ENCODE peak calls at places on chromosomes 7 and 10, in six cellular contexts. X is T follicular helper cell, O is NCI-H1105 treated with DMSO at 0.1 percent for 48 hours, I is NCI-H1436, K is NCI-H187 treated with DMSO at 0.1 percent for 48 hours, H is Kasumi-1. F is an unnamed sample.

GRCh38 chr7:130361681-130362080 is 17.1 kb downstream of the CPA5 start:
- DNase-seq in I (no peak), X (no peak), H (no peak), K (no peak), O (no peak), F (peak)

GRCh38 chr10:85995791-85996190 is 370.8 kb downstream of the GRID1 start:
- DNase-seq in X (no peak), O (peak), H (peak), I (peak), K (no peak), F (no peak)

GRCh38 chr7:149071641-149072437 is 18.7 kb downstream of the ZNF786 start:
- DNase-seq in H (peak), I (no peak), X (peak), K (no peak), O (no peak), F (no peak)

GRCh38 chr10:3779146-3779707 is 5.8 kb downstream of the KLF6 start:
- DNase-seq in K (no peak), O (no peak), H (no peak), I (no peak), X (no peak), F (no peak)

GRCh38 chr7:20331231-20331880 is 656 bp downstream of the ITGB8 start:
- DNase-seq in K (no peak), X (no peak), H (no peak), I (peak), O (peak), F (peak)

GRCh38 chr7:105662998-105663397 is 81.7 kb upstream of the EFCAB10 start:
- DNase-seq in I (no peak), O (peak), K (no peak), H (no peak), X (no peak), F (no peak)

GRCh38 chr7:116977172-116977571 is 23.9 kb downstream of the ST7 start:
- DNase-seq in O (no peak), I (no peak), X (no peak), H (no peak), K (no peak), F (no peak)

GRCh38 chr10:13051126-13051694 is 48.8 kb upstream of the OPTN start:
- DNase-seq in K (no peak), X (no peak), O (no peak), H (no peak), I (no peak), F (no peak)

GRCh38 chr10:101818958-101819633 is 852 bp upstream of the OGA start:
- DNase-seq in I (peak), X (no peak), K (no peak), H (peak), O (no peak), F (no peak)

GRCh38 chr7:150444674-150445365 is 5.6 kb upstream of the GIMAP8 start:
- DNase-seq in K (no peak), O (no peak), X (no peak), I (no peak), H (no peak), F (no peak)

GRCh38 chr7:87600130-87601124 is at the start of gene ABCB1:
- DNase-seq in H (peak), I (no peak), K (no peak), X (peak), O (peak), F (peak)

GRCh38 chr10:91579351-91579985 is 53.4 kb downstream of the PPP1R3C start:
- DNase-seq in X (no peak), H (no peak), K (no peak), O (no peak), I (no peak), F (no peak)

GRCh38 chr7:116433246-116433645 is 66.3 kb upstream of the CAV2 start:
- DNase-seq in H (no peak), O (no peak), I (no peak), K (no peak), X (no peak), F (no peak)

GRCh38 chr10:6563075-6563474 is 17.0 kb downstream of the PRKCQ start:
- DNase-seq in O (no peak), H (no peak), K (no peak), I (no peak), X (no peak), F (no peak)

GRCh38 chr7:79064187-79064823 is 389.2 kb downstream of the MAGI2 start:
- DNase-seq in K (no peak), H (no peak), O (no peak), I (no peak), X (no peak), F (no peak)

GRCh38 chr7:75937958-75938786 is 23.2 kb downstream of the POR start:
- DNase-seq in O (no peak), I (no peak), K (no peak), X (no peak), H (no peak), F (peak)

GRCh38 chr7:31488562-31489203 is 25.2 kb upstream of the ITPRID1 start:
- DNase-seq in H (peak), O (no peak), I (no peak), K (peak), X (no peak), F (no peak)

GRCh38 chr7:127362364-127363027 is 30.0 kb downstream of the ZNF800 start:
- DNase-seq in H (no peak), I (no peak), X (no peak), K (no peak), O (no peak), F (no peak)

GRCh38 chr7:87599336-87599735 is 1.3 kb downstream of the ABCB1 start:
- DNase-seq in O (no peak), X (no peak), I (no peak), K (no peak), H (peak), F (no peak)

GRCh38 chr7:151382079-151382885 is 27.6 kb downstream of the WDR86 start:
- DNase-seq in H (no peak), I (no peak), K (no peak), O (peak), X (peak), F (peak)

GRCh38 chr7:7416031-7416968 is 119.4 kb downstream of the COL28A1 start:
- DNase-seq in I (no peak), O (no peak), H (no peak), K (no peak), X (no peak), F (no peak)

GRCh38 chr7:120464104-120464503 is 191.1 kb downstream of the KCND2 start:
- DNase-seq in H (no peak), I (no peak), X (no peak), K (no peak), O (no peak), F (no peak)

GRCh38 chr10:47257396-47258120 is 42.4 kb upstream of the GDF10 start:
- DNase-seq in H (peak), O (no peak), I (no peak), K (no peak), X (no peak), F (no peak)

GRCh38 chr10:125120046-125120710 is 40.2 kb downstream of the CTBP2 start:
- DNase-seq in H (no peak), O (no peak), X (no peak), K (no peak), I (no peak), F (no peak)

GRCh38 chr10:5692476-5693358 is 8.1 kb downstream of the TASOR2 start:
- DNase-seq in O (no peak), X (peak), I (no peak), H (peak), K (no peak), F (peak)

GRCh38 chr10:14560794-14561765 is 213.6 kb downstream of the FAM107B start:
- DNase-seq in K (no peak), H (no peak), O (no peak), X (no peak), I (no peak), F (no peak)

GRCh38 chr10:129963831-129964501 is at the start of gene EBF3:
- DNase-seq in H (peak), K (no peak), I (peak), O (peak), X (peak), F (peak)

GRCh38 chr10:36391405-36391804 is 734.0 kb upstream of the ANKRD30A start:
- DNase-seq in H (no peak), X (no peak), I (no peak), O (no peak), K (no peak), F (no peak)